ENCODE peak calls at places on chromosomes 3 and 15, in five cellular contexts. A, X, J, L and O are unnamed samples.

GRCh38 chr3:189334064-189334920 is 162.5 kb downstream of the TPRG1 start:
- DNase-seq in A (no peak), X (peak), J (no peak), L (no peak), O (peak)

GRCh38 chr3:40456940-40457823 is at the start of gene RPL14:
- DNase-seq in A (peak), X (peak), J (peak), L (peak), O (peak)

GRCh38 chr3:123347691-123348264 is 101.1 kb downstream of the ADCY5 start:
- DNase-seq in A (no peak), X (peak), J (no peak), L (no peak), O (no peak)

GRCh38 chr3:170154084-170154483 is 27.4 kb downstream of the PHC3 start:
- DNase-seq in A (no peak), X (no peak), J (no peak), L (no peak), O (no peak)

GRCh38 chr15:90174140-90174891 is 26.8 kb upstream of the SEMA4B start:
- DNase-seq in A (peak), X (no peak), J (no peak), L (no peak), O (peak)

GRCh38 chr3:194561306-194561974 is 71.8 kb downstream of the TMEM44 start:
- DNase-seq in A (no peak), X (peak), J (no peak), L (no peak), O (peak)

GRCh38 chr15:57138260-57138895 is 219.9 kb downstream of the TCF12 start:
- DNase-seq in A (no peak), X (peak), J (no peak), L (peak), O (peak)

GRCh38 chr3:188624384-188624783 is 470.4 kb downstream of the LPP start:
- DNase-seq in A (no peak), X (no peak), J (no peak), L (no peak), O (peak)

GRCh38 chr15:60396100-60396499 is 1.7 kb downstream of the ANXA2 start:
- DNase-seq in A (no peak), X (peak), J (no peak), L (no peak), O (no peak)

GRCh38 chr3:185552358-185552877 is at the start of gene LIPH:
- DNase-seq in A (no peak), X (peak), J (no peak), L (no peak), O (peak)

GRCh38 chr3:126459111-126459762 is 16.5 kb downstream of the ZXDC start:
- DNase-seq in A (no peak), X (no peak), J (no peak), L (no peak), O (no peak)

GRCh38 chr15:92599394-92599970 is 56.1 kb downstream of the FAM174B start:
- DNase-seq in A (no peak), X (peak), J (no peak), L (peak), O (peak)

GRCh38 chr15:80788536-80788935 is 9.4 kb downstream of the CEMIP start:
- DNase-seq in A (no peak), X (no peak), J (no peak), L (no peak), O (no peak)

GRCh38 chr3:84980011-84980410 is 21.2 kb downstream of the CADM2 start:
- DNase-seq in A (no peak), X (no peak), J (no peak), L (no peak), O (no peak)